ENCODE peak calls at places on chromosome 15, in seven cellular contexts. One of them, this sample, is unnamed.

GRCh38 chr15:59521443-59521842 is 83.5 kb downstream of the FAM81A start:
- DNase-seq in K562: no peak
- DNase-seq in HCT116: no peak
- DNase-seq in SK-N-SH: no peak
- DNase-seq in HepG2: no peak
- DNase-seq in H1: no peak
- DNase-seq in GM12878: no peak
- DNase-seq in this sample: no peak

GRCh38 chr15:56491110-56491722 is 26.3 kb upstream of the MNS1 start:
- DNase-seq in H1: peak; percentile 68
- DNase-seq in GM12878: peak; percentile 28
- DNase-seq in K562: peak; percentile 59
- DNase-seq in HCT116: peak; percentile 71
- DNase-seq in SK-N-SH: peak; percentile 71
- DNase-seq in HepG2: peak; percentile 54
- DNase-seq in this sample: peak; percentile 62

GRCh38 chr15:39585394-39585841 is 4.5 kb downstream of the THBS1 start:
- DNase-seq in HCT116: no peak
- DNase-seq in K562: no peak
- DNase-seq in HepG2: no peak
- DNase-seq in SK-N-SH: no peak
- DNase-seq in H1: no peak
- DNase-seq in GM12878: no peak
- DNase-seq in this sample: no peak

GRCh38 chr15:71079208-71080044 is 35.8 kb upstream of the THSD4 start:
- DNase-seq in GM12878: no peak
- DNase-seq in H1: no peak
- DNase-seq in SK-N-SH: no peak
- DNase-seq in HCT116: no peak
- DNase-seq in K562: no peak
- DNase-seq in HepG2: no peak
- DNase-seq in this sample: no peak

GRCh38 chr15:69987492-69988482 is 109.9 kb downstream of the TLE3 start:
- DNase-seq in K562: no peak
- DNase-seq in HepG2: no peak
- DNase-seq in SK-N-SH: no peak
- DNase-seq in GM12878: no peak
- DNase-seq in H1: no peak
- DNase-seq in HCT116: no peak
- DNase-seq in this sample: peak; percentile 95

GRCh38 chr15:58731756-58732535 is 17.6 kb downstream of the ADAM10 start:
- DNase-seq in K562: peak; percentile 15
- DNase-seq in H1: no peak
- DNase-seq in GM12878: no peak
- DNase-seq in HCT116: peak; percentile 72
- DNase-seq in SK-N-SH: no peak
- DNase-seq in HepG2: no peak
- DNase-seq in this sample: no peak

GRCh38 chr15:39474657-39475056 is 106.2 kb upstream of the THBS1 start:
- DNase-seq in HepG2: no peak
- DNase-seq in K562: no peak
- DNase-seq in SK-N-SH: no peak
- DNase-seq in HCT116: no peak
- DNase-seq in H1: no peak
- DNase-seq in GM12878: no peak
- DNase-seq in this sample: no peak

GRCh38 chr15:92655178-92655995 is at the start of gene FAM174B:
- DNase-seq in GM12878: no peak
- DNase-seq in HepG2: no peak
- DNase-seq in SK-N-SH: peak; percentile 92
- DNase-seq in H1: no peak
- DNase-seq in HCT116: no peak
- DNase-seq in K562: no peak
- DNase-seq in this sample: peak; percentile 83

GRCh38 chr15:38398134-38398533 is 55.8 kb upstream of the FAM98B start:
- DNase-seq in HCT116: peak; percentile 15
- DNase-seq in GM12878: no peak
- DNase-seq in H1: no peak
- DNase-seq in SK-N-SH: no peak
- DNase-seq in K562: no peak
- DNase-seq in HepG2: peak; percentile 13
- DNase-seq in this sample: no peak

GRCh38 chr15:47711654-47712053 is 5.7 kb upstream of the SEMA6D start:
- DNase-seq in GM12878: no peak
- DNase-seq in SK-N-SH: peak; percentile 38
- DNase-seq in K562: no peak
- DNase-seq in HepG2: peak; percentile 1
- DNase-seq in HCT116: no peak
- DNase-seq in H1: no peak
- DNase-seq in this sample: peak; percentile 46

GRCh38 chr15:100596792-100597191 is 5.2 kb downstream of the LINS1 start:
- DNase-seq in K562: peak; percentile 65
- DNase-seq in HepG2: no peak
- DNase-seq in SK-N-SH: no peak
- DNase-seq in GM12878: peak; percentile 74
- DNase-seq in HCT116: no peak
- DNase-seq in H1: no peak
- DNase-seq in this sample: no peak

GRCh38 chr15:70240082-70240481 is 142.4 kb upstream of the TLE3 start:
- DNase-seq in K562: no peak
- DNase-seq in H1: no peak
- DNase-seq in HCT116: no peak
- DNase-seq in GM12878: peak; percentile 50
- DNase-seq in HepG2: no peak
- DNase-seq in SK-N-SH: no peak
- DNase-seq in this sample: no peak

GRCh38 chr15:59266015-59266414 is 59.4 kb downstream of the LDHAL6B start:
- DNase-seq in HCT116: no peak
- DNase-seq in SK-N-SH: no peak
- DNase-seq in GM12878: no peak
- DNase-seq in HepG2: no peak
- DNase-seq in H1: no peak
- DNase-seq in K562: no peak
- DNase-seq in this sample: no peak

GRCh38 chr15:79399591-79399990 is 32.5 kb upstream of the MINAR1 start:
- DNase-seq in HepG2: no peak
- DNase-seq in GM12878: no peak
- DNase-seq in H1: no peak
- DNase-seq in SK-N-SH: no peak
- DNase-seq in HCT116: no peak
- DNase-seq in K562: no peak
- DNase-seq in this sample: no peak

GRCh38 chr15:101487060-101487459 is 2.4 kb downstream of the PCSK6 start:
- DNase-seq in HCT116: no peak
- DNase-seq in K562: no peak
- DNase-seq in H1: no peak
- DNase-seq in SK-N-SH: no peak
- DNase-seq in HepG2: no peak
- DNase-seq in GM12878: no peak
- DNase-seq in this sample: no peak

GRCh38 chr15:38941399-38941953 is 376.9 kb upstream of the RASGRP1 start:
- DNase-seq in K562: no peak
- DNase-seq in HCT116: no peak
- DNase-seq in HepG2: no peak
- DNase-seq in H1: no peak
- DNase-seq in SK-N-SH: peak; percentile 41
- DNase-seq in GM12878: no peak
- DNase-seq in this sample: no peak

GRCh38 chr15:79352206-79352605 is 41.3 kb downstream of the TMED3 start:
- DNase-seq in GM12878: no peak
- DNase-seq in HepG2: no peak
- DNase-seq in K562: no peak
- DNase-seq in HCT116: no peak
- DNase-seq in SK-N-SH: no peak
- DNase-seq in H1: no peak
- DNase-seq in this sample: no peak

GRCh38 chr15:100920516-100921135 is 1.5 kb downstream of the LRRK1 start:
- DNase-seq in H1: no peak
- DNase-seq in HepG2: no peak
- DNase-seq in HCT116: no peak
- DNase-seq in K562: no peak
- DNase-seq in GM12878: no peak
- DNase-seq in SK-N-SH: no peak
- DNase-seq in this sample: no peak

GRCh38 chr15:49270541-49271421 is 100.7 kb downstream of the GALK2 start:
- DNase-seq in GM12878: no peak
- DNase-seq in HepG2: no peak
- DNase-seq in HCT116: no peak
- DNase-seq in SK-N-SH: no peak
- DNase-seq in K562: no peak
- DNase-seq in H1: no peak
- DNase-seq in this sample: no peak

GRCh38 chr15:67126551-67127333 is 61.3 kb downstream of the SMAD3 start:
- DNase-seq in GM12878: no peak
- DNase-seq in K562: no peak
- DNase-seq in HCT116: no peak
- DNase-seq in HepG2: peak; percentile 72
- DNase-seq in SK-N-SH: no peak
- DNase-seq in H1: no peak
- DNase-seq in this sample: no peak
- TF ChIP-seq JUND in GM12878: no peak
- TF ChIP-seq JUND in K562: no peak
- TF ChIP-seq JUND in HCT116: no peak
- TF ChIP-seq JUND in HepG2: no peak
- TF ChIP-seq JUND in SK-N-SH: no peak
- TF ChIP-seq JUND in H1: no peak
- TF ChIP-seq JUND in this sample: no peak

GRCh38 chr15:88477885-88478284 is 10.4 kb downstream of the MRPS11 start:
- DNase-seq in K562: no peak
- DNase-seq in H1: no peak
- DNase-seq in HCT116: no peak
- DNase-seq in GM12878: no peak
- DNase-seq in SK-N-SH: no peak
- DNase-seq in HepG2: no peak
- DNase-seq in this sample: no peak

GRCh38 chr15:88484781-88485246 is 17.3 kb downstream of the MRPS11 start:
- DNase-seq in HCT116: no peak
- DNase-seq in GM12878: no peak
- DNase-seq in SK-N-SH: no peak
- DNase-seq in H1: no peak
- DNase-seq in HepG2: no peak
- DNase-seq in K562: no peak
- DNase-seq in this sample: peak; percentile 76

GRCh38 chr15:88480981-88481380 is 13.5 kb downstream of the MRPS11 start:
- DNase-seq in SK-N-SH: no peak
- DNase-seq in HepG2: no peak
- DNase-seq in GM12878: no peak
- DNase-seq in H1: no peak
- DNase-seq in K562: no peak
- DNase-seq in HCT116: no peak
- DNase-seq in this sample: no peak

GRCh38 chr15:88479169-88479568 is 11.7 kb downstream of the MRPS11 start:
- DNase-seq in SK-N-SH: no peak
- DNase-seq in HepG2: no peak
- DNase-seq in H1: no peak
- DNase-seq in K562: no peak
- DNase-seq in GM12878: no peak
- DNase-seq in HCT116: no peak
- DNase-seq in this sample: no peak

DNA sequence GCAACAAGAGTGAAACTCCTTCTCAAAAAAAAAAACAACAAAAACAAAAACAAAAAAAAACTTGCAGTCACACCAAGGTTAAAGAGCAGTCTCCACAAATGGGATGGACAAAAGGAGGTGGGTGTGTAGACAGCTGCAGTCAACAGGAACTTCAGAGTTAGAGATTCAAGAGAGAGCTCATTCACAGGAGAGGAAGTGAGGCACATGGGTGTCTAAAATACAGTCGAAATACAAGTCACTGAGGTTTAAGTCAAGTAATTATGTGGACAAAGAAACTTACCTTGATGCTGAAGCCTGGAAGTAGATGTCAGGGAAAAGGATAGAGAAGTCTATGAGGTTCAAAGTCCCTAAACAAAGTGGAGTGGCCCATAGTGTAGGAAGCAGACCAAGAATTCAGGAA is 14.8 kb downstream of the MRPS11 start:
- DNase-seq in K562: no peak
- DNase-seq in H1: no peak
- DNase-seq in SK-N-SH: no peak
- DNase-seq in HepG2: no peak
- DNase-seq in GM12878: no peak
- DNase-seq in HCT116: no peak
- DNase-seq in this sample: no peak
- TF ChIP-seq JUND in K562: no peak
- TF ChIP-seq JUND in H1: no peak
- TF ChIP-seq JUND in SK-N-SH: no peak
- TF ChIP-seq JUND in HepG2: no peak
- TF ChIP-seq JUND in GM12878: no peak
- TF ChIP-seq JUND in HCT116: no peak
- TF ChIP-seq JUND in this sample: no peak

DNA sequence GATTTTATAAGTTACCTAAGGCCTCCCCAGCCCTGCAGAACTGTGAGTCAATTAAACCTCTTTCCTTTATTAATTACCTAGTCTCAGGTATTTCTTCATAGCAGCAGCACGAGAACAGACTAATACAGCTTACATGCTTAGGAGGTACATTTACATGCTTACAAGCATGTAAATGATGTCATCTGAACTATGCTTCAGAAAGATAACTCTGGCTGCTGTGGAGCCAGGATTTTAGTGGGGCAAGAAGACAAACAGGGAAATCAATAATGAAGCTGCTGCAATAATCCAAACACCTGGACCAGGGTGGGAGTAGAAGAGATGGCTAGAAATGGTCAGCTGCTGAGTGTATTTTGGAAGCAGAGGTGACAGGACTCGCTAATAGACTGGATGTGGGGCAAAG is 9.6 kb downstream of the NDUFAF1 start:
- DNase-seq in K562: no peak
- DNase-seq in HCT116: no peak
- DNase-seq in H1: no peak
- DNase-seq in GM12878: no peak
- DNase-seq in SK-N-SH: no peak
- DNase-seq in HepG2: no peak
- DNase-seq in this sample: no peak
- TF ChIP-seq JUND in K562: no peak
- TF ChIP-seq JUND in HCT116: no peak
- TF ChIP-seq JUND in H1: no peak
- TF ChIP-seq JUND in GM12878: no peak
- TF ChIP-seq JUND in SK-N-SH: no peak
- TF ChIP-seq JUND in HepG2: no peak
- TF ChIP-seq JUND in this sample: no peak

DNA sequence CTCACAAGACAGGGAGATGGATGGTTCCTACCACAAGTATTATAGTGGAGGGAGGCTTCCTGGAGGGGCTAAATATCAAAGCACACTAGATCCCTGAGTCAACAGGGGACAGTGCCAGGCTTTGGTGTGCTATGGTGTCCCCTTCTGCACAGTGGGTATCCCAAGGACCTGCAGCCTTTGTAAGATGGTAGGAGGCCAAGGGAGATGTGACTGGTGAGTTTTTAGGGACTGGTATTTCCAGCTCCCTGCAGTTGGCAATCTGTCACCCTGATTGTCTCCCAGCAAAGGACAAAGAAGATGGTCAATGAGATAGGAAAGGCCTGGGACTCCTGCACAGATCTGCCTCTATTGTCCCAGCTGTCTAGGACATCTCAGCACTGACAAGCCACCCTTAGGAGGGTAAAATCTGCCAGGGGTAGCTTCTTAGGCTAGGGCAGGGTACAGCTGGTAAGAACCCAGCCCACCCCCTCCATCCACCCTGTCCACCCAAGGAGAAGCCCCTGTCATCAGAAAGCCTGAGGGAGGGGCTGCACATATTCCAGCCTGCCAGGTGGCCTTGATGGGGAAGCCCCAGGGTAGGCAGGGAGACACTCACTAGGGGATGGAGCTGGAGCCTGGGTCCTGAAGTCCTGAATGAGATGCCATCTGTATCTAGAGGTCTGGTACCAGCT is 623 bp downstream of the CYP1A1 start:
- DNase-seq in K562: no peak
- DNase-seq in GM12878: no peak
- DNase-seq in HepG2: no peak
- DNase-seq in H1: no peak
- DNase-seq in SK-N-SH: no peak
- DNase-seq in HCT116: no peak
- DNase-seq in this sample: no peak
- TF ChIP-seq JUND in K562: no peak
- TF ChIP-seq JUND in GM12878: no peak
- TF ChIP-seq JUND in HepG2: no peak
- TF ChIP-seq JUND in H1: no peak
- TF ChIP-seq JUND in SK-N-SH: no peak
- TF ChIP-seq JUND in HCT116: no peak
- TF ChIP-seq JUND in this sample: no peak